ENCODE peak calls at places on chromosomes 16 and 17, in eight cellular contexts. One of them, this sample, is unnamed.

GRCh38 chr16:3152273-3153076 is 17.6 kb downstream of the ZNF213 start:
- DNase-seq in endothelial cell: peak; percentile 94
- DNase-seq in heart right ventricle: peak; percentile 90
- DNase-seq in A673: peak; percentile 96
- DNase-seq in GM10248: peak; percentile 59
- DNase-seq in CD4-positive, alpha-beta T cell: peak; percentile 68
- DNase-seq in tibial artery: peak; percentile 94
- DNase-seq in HL-60: peak; percentile 92
- DNase-seq in this sample: peak; percentile 95

GRCh38 chr17:14317383-14317782 is 16.5 kb downstream of the HS3ST3B1 start:
- DNase-seq in endothelial cell: no peak
- DNase-seq in A673: no peak
- DNase-seq in GM10248: no peak
- DNase-seq in CD4-positive, alpha-beta T cell: no peak
- DNase-seq in heart right ventricle: no peak
- DNase-seq in HL-60: no peak
- DNase-seq in tibial artery: no peak
- DNase-seq in this sample: no peak

GRCh38 chr17:42399121-42399520 is 10.9 kb upstream of the STAT3 start:
- DNase-seq in CD4-positive, alpha-beta T cell: no peak
- DNase-seq in A673: no peak
- DNase-seq in endothelial cell: no peak
- DNase-seq in tibial artery: no peak
- DNase-seq in GM10248: no peak
- DNase-seq in HL-60: no peak
- DNase-seq in heart right ventricle: no peak
- DNase-seq in this sample: no peak

GRCh38 chr16:57994778-57995177 is 5.7 kb downstream of the ZNF319 start:
- DNase-seq in CD4-positive, alpha-beta T cell: no peak
- DNase-seq in HL-60: peak; percentile 88
- DNase-seq in A673: peak; percentile 76
- DNase-seq in GM10248: peak; percentile 59
- DNase-seq in endothelial cell: peak; percentile 31
- DNase-seq in tibial artery: peak; percentile 59
- DNase-seq in heart right ventricle: peak; percentile 47
- DNase-seq in this sample: no peak

GRCh38 chr17:21218831-21219380 is 4.9 kb upstream of the TMEM11 start:
- DNase-seq in endothelial cell: no peak
- DNase-seq in tibial artery: no peak
- DNase-seq in CD4-positive, alpha-beta T cell: no peak
- DNase-seq in A673: no peak
- DNase-seq in HL-60: no peak
- DNase-seq in heart right ventricle: no peak
- DNase-seq in GM10248: no peak
- DNase-seq in this sample: no peak

GRCh38 chr16:1526608-1527555 is 6.6 kb upstream of the TMEM204 start:
- DNase-seq in A673: no peak
- DNase-seq in endothelial cell: no peak
- DNase-seq in CD4-positive, alpha-beta T cell: no peak
- DNase-seq in HL-60: no peak
- DNase-seq in tibial artery: no peak
- DNase-seq in heart right ventricle: no peak
- DNase-seq in GM10248: no peak
- DNase-seq in this sample: no peak

GRCh38 chr16:15450624-15451023 is 16.2 kb downstream of the BMERB1 start:
- DNase-seq in GM10248: no peak
- DNase-seq in tibial artery: peak; percentile 53
- DNase-seq in heart right ventricle: no peak
- DNase-seq in A673: no peak
- DNase-seq in endothelial cell: no peak
- DNase-seq in CD4-positive, alpha-beta T cell: no peak
- DNase-seq in HL-60: no peak
- DNase-seq in this sample: no peak

GRCh38 chr16:13171313-13171712 is 269.9 kb downstream of the SHISA9 start:
- DNase-seq in heart right ventricle: no peak
- DNase-seq in endothelial cell: no peak
- DNase-seq in tibial artery: no peak
- DNase-seq in CD4-positive, alpha-beta T cell: no peak
- DNase-seq in HL-60: no peak
- DNase-seq in GM10248: no peak
- DNase-seq in A673: no peak
- DNase-seq in this sample: no peak

GRCh38 chr16:22300427-22301071 is 3.3 kb downstream of the POLR3E start:
- DNase-seq in tibial artery: no peak
- DNase-seq in heart right ventricle: peak; percentile 49
- DNase-seq in CD4-positive, alpha-beta T cell: no peak
- DNase-seq in GM10248: peak; percentile 54
- DNase-seq in endothelial cell: peak; percentile 59
- DNase-seq in HL-60: peak; percentile 58
- DNase-seq in A673: peak; percentile 60
- DNase-seq in this sample: no peak

GRCh38 chr17:45429338-45430005 is 3.2 kb downstream of the ARHGAP27 start:
- DNase-seq in GM10248: no peak
- DNase-seq in tibial artery: no peak
- DNase-seq in CD4-positive, alpha-beta T cell: no peak
- DNase-seq in heart right ventricle: no peak
- DNase-seq in HL-60: no peak
- DNase-seq in A673: peak; percentile 33
- DNase-seq in endothelial cell: no peak
- DNase-seq in this sample: no peak

GRCh38 chr16:17470002-17470870 is 524 bp downstream of the XYLT1 start:
- DNase-seq in CD4-positive, alpha-beta T cell: peak; percentile 15
- DNase-seq in GM10248: peak; percentile 45
- DNase-seq in endothelial cell: peak; percentile 21
- DNase-seq in A673: no peak
- DNase-seq in tibial artery: peak; percentile 40
- DNase-seq in heart right ventricle: no peak
- DNase-seq in HL-60: no peak
- DNase-seq in this sample: no peak

GRCh38 chr16:27330542-27330941 is 16.8 kb downstream of the IL4R start:
- DNase-seq in HL-60: no peak
- DNase-seq in GM10248: no peak
- DNase-seq in endothelial cell: no peak
- DNase-seq in tibial artery: peak; percentile 93
- DNase-seq in A673: peak; percentile 67
- DNase-seq in CD4-positive, alpha-beta T cell: no peak
- DNase-seq in heart right ventricle: peak; percentile 84
- DNase-seq in this sample: no peak

GRCh38 chr17:58172369-58173071 is 5.7 kb downstream of the OR4D2 start:
- DNase-seq in tibial artery: no peak
- DNase-seq in A673: peak; percentile 52
- DNase-seq in heart right ventricle: no peak
- DNase-seq in HL-60: peak; percentile 41
- DNase-seq in CD4-positive, alpha-beta T cell: peak; percentile 24
- DNase-seq in endothelial cell: peak; percentile 19
- DNase-seq in GM10248: no peak
- DNase-seq in this sample: no peak

GRCh38 chr16:12158428-12158827 is 181.9 kb downstream of the SNX29 start:
- DNase-seq in GM10248: no peak
- DNase-seq in CD4-positive, alpha-beta T cell: no peak
- DNase-seq in endothelial cell: no peak
- DNase-seq in A673: no peak
- DNase-seq in heart right ventricle: no peak
- DNase-seq in tibial artery: no peak
- DNase-seq in HL-60: no peak
- DNase-seq in this sample: no peak

GRCh38 chr17:42937712-42938596 is 26.3 kb downstream of the AARSD1 start:
- DNase-seq in heart right ventricle: peak; percentile 23
- DNase-seq in tibial artery: no peak
- DNase-seq in endothelial cell: peak; percentile 66
- DNase-seq in GM10248: peak; percentile 56
- DNase-seq in A673: peak; percentile 58
- DNase-seq in CD4-positive, alpha-beta T cell: no peak
- DNase-seq in HL-60: peak; percentile 43
- DNase-seq in this sample: no peak

GRCh38 chr16:2297506-2297860 is 29.6 kb upstream of the RNPS1 start:
- DNase-seq in GM10248: no peak
- DNase-seq in endothelial cell: no peak
- DNase-seq in heart right ventricle: no peak
- DNase-seq in tibial artery: no peak
- DNase-seq in HL-60: no peak
- DNase-seq in A673: no peak
- DNase-seq in CD4-positive, alpha-beta T cell: no peak
- DNase-seq in this sample: no peak

GRCh38 chr17:42565523-42566214 is 1.2 kb upstream of the MLX start:
- DNase-seq in HL-60: no peak
- DNase-seq in endothelial cell: no peak
- DNase-seq in heart right ventricle: no peak
- DNase-seq in tibial artery: no peak
- DNase-seq in CD4-positive, alpha-beta T cell: no peak
- DNase-seq in A673: no peak
- DNase-seq in GM10248: no peak
- DNase-seq in this sample: no peak

GRCh38 chr17:17868637-17869522 is 32.1 kb upstream of the SREBF1 start:
- DNase-seq in A673: peak; percentile 64
- DNase-seq in heart right ventricle: peak; percentile 68
- DNase-seq in endothelial cell: peak; percentile 46
- DNase-seq in HL-60: no peak
- DNase-seq in CD4-positive, alpha-beta T cell: no peak
- DNase-seq in GM10248: no peak
- DNase-seq in tibial artery: no peak
- DNase-seq in this sample: no peak

GRCh38 chr17:7177954-7178477 is 1.2 kb downstream of the ASGR1 start:
- DNase-seq in GM10248: no peak
- DNase-seq in endothelial cell: peak; percentile 31
- DNase-seq in tibial artery: no peak
- DNase-seq in CD4-positive, alpha-beta T cell: no peak
- DNase-seq in heart right ventricle: peak; percentile 30
- DNase-seq in A673: peak; percentile 42
- DNase-seq in HL-60: no peak
- DNase-seq in this sample: no peak

GRCh38 chr17:416293-417206 is 63.9 kb upstream of the RPH3AL start:
- DNase-seq in HL-60: no peak
- DNase-seq in heart right ventricle: no peak
- DNase-seq in tibial artery: no peak
- DNase-seq in endothelial cell: no peak
- DNase-seq in CD4-positive, alpha-beta T cell: peak; percentile 22
- DNase-seq in A673: no peak
- DNase-seq in GM10248: peak; percentile 41
- DNase-seq in this sample: no peak

GRCh38 chr17:55820675-55821074 is 69.8 kb downstream of the PCTP start:
- DNase-seq in tibial artery: no peak
- DNase-seq in GM10248: no peak
- DNase-seq in CD4-positive, alpha-beta T cell: no peak
- DNase-seq in heart right ventricle: no peak
- DNase-seq in HL-60: no peak
- DNase-seq in A673: no peak
- DNase-seq in endothelial cell: no peak
- DNase-seq in this sample: no peak

GRCh38 chr17:82647593-82648164 is 565 bp downstream of the WDR45B start:
- DNase-seq in CD4-positive, alpha-beta T cell: peak; percentile 35
- DNase-seq in endothelial cell: peak; percentile 51
- DNase-seq in heart right ventricle: peak; percentile 41
- DNase-seq in GM10248: peak; percentile 53
- DNase-seq in HL-60: no peak
- DNase-seq in A673: peak; percentile 39
- DNase-seq in tibial artery: peak; percentile 28
- DNase-seq in this sample: no peak
- TF ChIP-seq CTCF in CD4-positive, alpha-beta T cell: no peak
- TF ChIP-seq CTCF in endothelial cell: no peak
- TF ChIP-seq CTCF in heart right ventricle: no peak
- TF ChIP-seq CTCF in GM10248: peak; percentile 7
- TF ChIP-seq CTCF in HL-60: no peak
- TF ChIP-seq CTCF in A673: no peak
- TF ChIP-seq CTCF in tibial artery: no peak
- TF ChIP-seq CTCF in this sample: peak; percentile 13

DNA sequence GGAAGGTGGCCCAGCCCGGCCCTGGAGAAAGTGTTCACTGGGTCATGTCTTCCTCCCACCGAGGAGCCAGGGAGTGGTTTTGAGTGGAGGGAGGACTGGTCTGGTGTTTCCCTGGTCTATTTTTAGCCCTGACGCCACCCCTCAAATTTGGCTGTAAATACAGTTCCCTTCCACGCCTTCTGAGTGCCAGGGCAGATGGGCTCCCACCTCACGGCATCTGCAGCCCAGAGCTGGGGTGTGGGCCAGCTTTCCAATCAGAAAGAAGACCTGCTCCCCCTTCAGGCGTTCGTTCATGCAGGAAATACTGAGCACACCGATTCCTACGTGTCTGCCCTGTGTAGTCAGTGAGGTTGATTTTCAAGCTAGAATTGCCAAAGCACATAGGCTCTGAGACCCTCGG is 53.7 kb downstream of the SNX20 start:
- DNase-seq in HL-60: peak; percentile 39
- DNase-seq in endothelial cell: no peak
- DNase-seq in CD4-positive, alpha-beta T cell: peak; percentile 56
- DNase-seq in A673: peak; percentile 7
- DNase-seq in tibial artery: peak; percentile 69
- DNase-seq in heart right ventricle: peak; percentile 59
- DNase-seq in GM10248: peak; percentile 59
- DNase-seq in this sample: no peak
- TF ChIP-seq CTCF in HL-60: peak; percentile 2
- TF ChIP-seq CTCF in endothelial cell: no peak
- TF ChIP-seq CTCF in CD4-positive, alpha-beta T cell: peak; percentile 41
- TF ChIP-seq CTCF in A673: peak; percentile 10
- TF ChIP-seq CTCF in tibial artery: peak; percentile 51
- TF ChIP-seq CTCF in heart right ventricle: peak; percentile 36
- TF ChIP-seq CTCF in GM10248: peak; percentile 55
- TF ChIP-seq CTCF in this sample: no peak

GRCh38 chr17:62987136-62987535 is 21.1 kb downstream of the TANC2 start:
- DNase-seq in GM10248: no peak
- DNase-seq in CD4-positive, alpha-beta T cell: no peak
- DNase-seq in heart right ventricle: no peak
- DNase-seq in tibial artery: no peak
- DNase-seq in HL-60: no peak
- DNase-seq in endothelial cell: no peak
- DNase-seq in A673: no peak
- DNase-seq in this sample: no peak

GRCh38 chr17:62986549-62986948 is 20.5 kb downstream of the TANC2 start:
- DNase-seq in HL-60: no peak
- DNase-seq in heart right ventricle: no peak
- DNase-seq in tibial artery: no peak
- DNase-seq in CD4-positive, alpha-beta T cell: no peak
- DNase-seq in endothelial cell: no peak
- DNase-seq in GM10248: no peak
- DNase-seq in A673: no peak
- DNase-seq in this sample: no peak

GRCh38 chr17:62981933-62982332 is 15.9 kb downstream of the TANC2 start:
- DNase-seq in HL-60: no peak
- DNase-seq in A673: no peak
- DNase-seq in CD4-positive, alpha-beta T cell: no peak
- DNase-seq in tibial artery: no peak
- DNase-seq in heart right ventricle: no peak
- DNase-seq in endothelial cell: no peak
- DNase-seq in GM10248: no peak
- DNase-seq in this sample: no peak

GRCh38 chr17:62980842-62981241 is 14.8 kb downstream of the TANC2 start:
- DNase-seq in tibial artery: no peak
- DNase-seq in endothelial cell: no peak
- DNase-seq in A673: no peak
- DNase-seq in HL-60: no peak
- DNase-seq in CD4-positive, alpha-beta T cell: no peak
- DNase-seq in heart right ventricle: no peak
- DNase-seq in GM10248: no peak
- DNase-seq in this sample: no peak

GRCh38 chr17:62984801-62985200 is 18.8 kb downstream of the TANC2 start:
- DNase-seq in GM10248: no peak
- DNase-seq in heart right ventricle: no peak
- DNase-seq in tibial artery: no peak
- DNase-seq in HL-60: no peak
- DNase-seq in A673: no peak
- DNase-seq in CD4-positive, alpha-beta T cell: no peak
- DNase-seq in endothelial cell: no peak
- DNase-seq in this sample: no peak
- TF ChIP-seq CTCF in GM10248: no peak
- TF ChIP-seq CTCF in heart right ventricle: no peak
- TF ChIP-seq CTCF in tibial artery: no peak
- TF ChIP-seq CTCF in HL-60: no peak
- TF ChIP-seq CTCF in A673: no peak
- TF ChIP-seq CTCF in CD4-positive, alpha-beta T cell: no peak
- TF ChIP-seq CTCF in endothelial cell: no peak
- TF ChIP-seq CTCF in this sample: no peak

GRCh38 chr16:10521681-10522274 is 58.6 kb downstream of the EMP2 start:
- DNase-seq in GM10248: peak; percentile 67
- DNase-seq in heart right ventricle: peak; percentile 58
- DNase-seq in A673: peak; percentile 73
- DNase-seq in tibial artery: peak; percentile 70
- DNase-seq in CD4-positive, alpha-beta T cell: peak; percentile 9
- DNase-seq in HL-60: peak; percentile 44
- DNase-seq in endothelial cell: peak; percentile 62
- DNase-seq in this sample: no peak
- TF ChIP-seq CTCF in GM10248: peak; percentile 60
- TF ChIP-seq CTCF in heart right ventricle: peak; percentile 76
- TF ChIP-seq CTCF in A673: peak; percentile 79
- TF ChIP-seq CTCF in tibial artery: peak; percentile 83
- TF ChIP-seq CTCF in CD4-positive, alpha-beta T cell: peak; percentile 69
- TF ChIP-seq CTCF in HL-60: peak; percentile 83
- TF ChIP-seq CTCF in endothelial cell: peak; percentile 92
- TF ChIP-seq CTCF in this sample: peak; percentile 91

This sample was measured in type B pancreatic cell.